ENCODE peak calls at places on chromosomes 13 and 19, in nine cellular contexts. M is HCT116, Z is keratinocyte, K is PC-3, D is IMR-90, U is fibroblast of lung, R is neural progenitor cell, E is DND-41, J is GM23338. Y is an unnamed sample. For H3K36me3, the result is how much of the 10 kb centered on the place peaks cover.

GRCh38 chr13:109790951-109791605 is 4.7 kb upstream of the IRS2 start:
- DNase-seq in Z (no peak), J (peak), D (peak), M (no peak), E (peak), R (peak), U (peak), K (peak), Y (peak)

GRCh38 chr19:5287066-5287465 is 53.5 kb downstream of the PTPRS start:
- DNase-seq in M (no peak), D (no peak), U (no peak), R (no peak), J (no peak), E (no peak), Z (no peak), K (peak), Y (no peak)

GRCh38 chr13:75482070-75482819 is at the start of gene TBC1D4:
- DNase-seq in D (peak), Z (no peak), K (peak), E (peak), R (peak), J (peak), M (peak), U (peak), Y (peak)

GRCh38 chr19:8262431-8262830 is 45.7 kb downstream of the CD320 start:
- DNase-seq in K (no peak), E (no peak), Z (no peak), U (no peak), J (no peak), D (no peak), M (no peak), R (no peak), Y (no peak)

GRCh38 chr19:29378126-29378525 is 147.7 kb upstream of the VSTM2B start:
- DNase-seq in J (no peak), U (no peak), K (no peak), R (no peak), D (no peak), E (no peak), Z (no peak), M (no peak), Y (no peak)

GRCh38 chr13:58852076-58852475 is 1220.5 kb downstream of the PCDH17 start:
- DNase-seq in Z (no peak), U (peak), D (no peak), J (no peak), R (no peak), E (no peak), M (no peak), K (peak), Y (no peak)

GRCh38 chr13:112642061-112642460 is 47.8 kb upstream of the ATP11A start:
- DNase-seq in K (no peak), M (no peak), D (no peak), J (no peak), E (no peak), U (no peak), R (no peak), Z (no peak), Y (no peak)

GRCh38 chr13:19324325-19324724 is 142.7 kb upstream of the TUBA3C start:
- DNase-seq in J (no peak), Z (no peak), U (no peak), M (no peak), K (no peak), E (no peak), D (no peak), R (no peak), Y (no peak)

GRCh38 chr19:4844348-4845179 is 13.1 kb upstream of the TICAM1 start:
- DNase-seq in J (no peak), E (no peak), K (no peak), U (no peak), M (no peak), D (peak), Z (no peak), R (no peak), Y (no peak)

GRCh38 chr19:5966215-5966614 is 11.7 kb downstream of the RANBP3 start:
- DNase-seq in R (no peak), D (peak), Z (no peak), J (no peak), E (no peak), M (no peak), U (peak), K (no peak), Y (no peak)

GRCh38 chr13:19601749-19602725 is 31.4 kb upstream of the MPHOSPH8 start:
- DNase-seq in R (peak), Z (no peak), U (peak), D (peak), J (peak), E (no peak), K (peak), M (no peak), Y (no peak)

GRCh38 chr19:31350693-31351211 is 1.5 kb upstream of the TSHZ3 start:
- DNase-seq in R (peak), D (peak), U (peak), E (peak), J (peak), Z (no peak), M (no peak), K (peak), Y (no peak)

GRCh38 chr13:113393226-113393571 is 29.3 kb upstream of the GRTP1 start:
- DNase-seq in J (no peak), U (no peak), M (no peak), E (no peak), K (no peak), D (no peak), R (no peak), Z (no peak), Y (peak)

GRCh38 chr13:60584976-60585375 is 188.0 kb downstream of the TDRD3 start:
- DNase-seq in R (peak), D (no peak), Z (no peak), E (no peak), M (no peak), K (no peak), J (peak), U (peak), Y (no peak)

GRCh38 chr19:588758-589692 is 656 bp upstream of the HCN2 start:
- DNase-seq in Z (no peak), R (peak), U (no peak), M (no peak), E (no peak), J (peak), K (no peak), D (no peak), Y (peak)

GRCh38 chr13:19767966-19768365 is 14.8 kb downstream of the PSPC1 start:
- DNase-seq in U (no peak), K (no peak), J (no peak), E (no peak), R (no peak), Z (no peak), M (no peak), D (no peak), Y (no peak)

GRCh38 chr13:26074706-26075105 is 22.9 kb upstream of the SHISA2 start:
- DNase-seq in K (peak), E (no peak), R (no peak), J (no peak), D (peak), Z (no peak), U (peak), M (no peak), Y (no peak)

GRCh38 chr13:75165543-75166230 is 316.3 kb downstream of the TBC1D4 start:
- DNase-seq in U (no peak), D (no peak), Z (no peak), M (no peak), K (no peak), E (no peak), J (no peak), R (no peak), Y (no peak)

GRCh38 chr19:47444388-47444821 is 25.1 kb upstream of the MEIS3 start:
- DNase-seq in M (no peak), Z (no peak), U (no peak), J (peak), D (no peak), R (peak), K (no peak), E (peak), Y (no peak)

DNA sequence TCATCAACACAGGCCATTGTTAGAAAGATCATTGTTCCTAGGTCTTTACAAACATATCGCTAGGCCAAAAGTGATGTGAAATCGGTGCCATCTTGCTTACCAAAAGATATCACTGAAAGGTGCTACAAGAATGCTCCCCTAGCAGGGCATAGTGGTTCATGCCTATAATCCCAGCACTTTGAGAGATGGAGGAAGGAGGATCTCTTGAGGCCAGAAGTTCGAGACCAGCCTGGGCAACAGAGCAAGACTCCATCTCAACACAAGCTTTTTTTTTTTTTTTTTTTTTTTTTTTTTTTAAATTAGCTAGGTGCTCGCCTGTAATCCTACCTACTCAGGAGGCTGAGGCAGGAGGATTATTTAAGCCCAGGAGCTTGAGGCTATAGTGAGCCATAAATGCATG is 92.1 kb downstream of the DACH1 start:
- DNase-seq in D (no peak), E (no peak), K (no peak), R (no peak), U (no peak), J (no peak), M (no peak), Z (no peak), Y (no peak)
- TF ChIP-seq CTCF in D (no peak), E (no peak), K (no peak), R (no peak), U (no peak), J (no peak), M (no peak), Z (no peak), Y (no peak)

GRCh38 chr19:35297922-35298321 is 6.0 kb downstream of the MAG start:
- DNase-seq in J (no peak), Z (no peak), D (no peak), R (no peak), K (no peak), E (no peak), M (no peak), U (no peak), Y (no peak)

GRCh38 chr19:35300340-35300649 is 8.3 kb downstream of the MAG start:
- DNase-seq in U (no peak), Z (no peak), D (no peak), K (no peak), E (no peak), J (no peak), R (no peak), M (no peak), Y (no peak)

GRCh38 chr19:35298561-35298972 is 6.6 kb downstream of the MAG start:
- DNase-seq in U (no peak), J (no peak), Z (no peak), K (no peak), D (no peak), M (no peak), R (no peak), E (no peak), Y (no peak)

GRCh38 chr19:35301961-35302360 is 10.0 kb downstream of the MAG start:
- DNase-seq in J (no peak), U (no peak), M (no peak), R (no peak), K (no peak), E (no peak), Z (no peak), D (no peak), Y (no peak)

DNA sequence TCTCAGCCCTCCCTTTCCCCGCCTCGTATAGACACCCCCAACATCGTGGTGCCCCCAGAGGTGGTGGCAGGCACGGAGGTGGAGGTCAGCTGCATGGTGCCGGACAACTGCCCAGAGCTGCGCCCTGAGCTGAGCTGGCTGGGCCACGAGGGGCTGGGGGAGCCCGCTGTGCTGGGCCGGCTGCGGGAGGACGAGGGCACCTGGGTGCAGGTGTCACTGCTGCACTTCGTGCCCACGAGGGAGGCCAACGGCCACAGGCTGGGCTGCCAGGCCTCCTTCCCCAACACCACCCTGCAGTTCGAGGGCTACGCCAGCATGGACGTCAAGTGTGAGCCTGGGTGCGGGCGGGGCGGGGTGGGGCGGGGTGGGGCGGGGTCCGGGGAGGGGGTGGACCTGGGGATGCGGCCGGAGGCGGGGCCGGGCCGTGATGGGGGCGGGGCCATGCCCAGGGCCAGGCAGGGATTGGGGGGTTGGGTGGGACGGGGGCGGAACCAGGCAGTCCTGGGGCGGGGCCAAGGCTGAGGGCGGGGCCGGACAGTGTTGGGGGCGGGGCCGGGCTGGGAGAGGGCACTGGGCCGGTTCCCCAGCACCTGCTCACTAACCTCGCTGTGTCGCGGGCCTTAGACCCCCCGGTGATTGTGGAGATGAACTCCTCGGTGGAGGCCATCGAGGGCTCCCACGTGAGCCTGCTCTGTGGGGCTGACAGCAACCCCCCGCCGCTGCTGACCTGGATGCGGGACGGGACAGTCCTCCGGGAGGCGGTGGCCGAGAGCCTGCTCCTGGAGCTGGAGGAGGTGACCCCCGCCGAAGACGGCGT is 7.8 kb downstream of the MAG start:
- DNase-seq in E (no peak), Z (no peak), D (no peak), J (peak), M (no peak), R (no peak), K (no peak), U (no peak), Y (peak)
- H3K4me2 ChIP-seq in E (no peak), Z (no peak), D (no peak), J (no peak), M (no peak), R (no peak), K (no peak), U (no peak), Y (peak)

GRCh38 chr13:94268661-94269060 is 210.8 kb downstream of the DCT start:
- DNase-seq in U (peak), D (peak), K (peak), E (no peak), Z (no peak), M (no peak), R (no peak), J (no peak), Y (no peak)
- H3K36me3 ChIP-seq in U (under half), D (under half), K (under half), E (under half), Z (under half), M (under half), R (under half), J (under half), Y (under half)

GRCh38 chr13:36817996-36818395 is 1.0 kb upstream of the RFXAP start:
- DNase-seq in Z (no peak), D (no peak), R (no peak), M (no peak), E (no peak), J (no peak), U (no peak), K (no peak), Y (peak)
- TF ChIP-seq CTCF in Z (no peak), D (no peak), R (no peak), M (no peak), E (no peak), J (peak), U (no peak), K (peak), Y (peak)

GRCh38 chr13:83452292-83452950 is 429.9 kb downstream of the SLITRK1 start:
- DNase-seq in E (no peak), R (no peak), K (no peak), M (no peak), J (no peak), U (no peak), D (no peak), Z (no peak), Y (no peak)

GRCh38 chr13:83450586-83450985 is 431.7 kb downstream of the SLITRK1 start:
- DNase-seq in M (no peak), Z (no peak), D (no peak), K (no peak), J (peak), R (peak), E (no peak), U (peak), Y (no peak)

GRCh38 chr13:83453723-83454122 is 428.6 kb downstream of the SLITRK1 start:
- DNase-seq in U (no peak), R (no peak), Z (no peak), D (no peak), E (no peak), J (no peak), M (no peak), K (no peak), Y (no peak)

GRCh38 chr13:83453300-83453699 is 429.0 kb downstream of the SLITRK1 start:
- DNase-seq in E (no peak), R (no peak), Z (no peak), M (no peak), J (no peak), D (no peak), U (no peak), K (no peak), Y (no peak)

DNA sequence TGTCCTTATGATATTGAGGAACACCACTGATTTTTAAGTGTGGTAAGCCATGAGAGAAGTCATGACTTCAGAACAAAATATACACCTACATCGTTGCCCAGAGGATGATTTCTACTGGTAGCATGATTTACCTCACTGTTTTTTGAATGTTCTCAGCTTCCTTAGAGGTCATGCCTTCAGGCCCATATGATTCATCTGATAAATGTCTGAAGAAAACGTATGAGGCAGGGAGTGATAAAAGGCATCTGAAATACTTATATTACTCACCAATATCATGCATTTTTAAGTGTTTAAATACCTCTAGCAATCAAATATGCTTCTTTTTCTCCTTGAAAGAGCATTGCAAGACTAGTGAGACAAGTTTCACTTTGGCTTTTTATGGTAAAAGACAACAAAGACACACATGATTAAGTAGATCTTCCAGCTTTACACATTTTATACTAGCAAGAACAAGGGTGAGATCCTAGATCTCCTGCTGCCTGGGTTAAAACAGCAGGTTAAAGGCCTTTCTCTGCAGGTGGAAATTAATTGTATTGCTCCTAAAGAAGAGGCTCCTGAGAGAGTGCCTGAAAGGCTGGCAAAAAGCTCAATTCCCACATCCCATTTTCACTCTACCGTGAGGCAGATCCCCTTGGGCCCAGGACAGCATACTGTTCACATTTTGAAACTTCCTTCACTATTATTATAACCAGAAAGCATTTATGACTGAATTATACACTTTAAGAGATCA is 432.4 kb downstream of the SLITRK1 start:
- DNase-seq in D (peak), R (peak), K (peak), Z (peak), U (peak), J (peak), E (no peak), M (no peak), Y (no peak)
- H3K4me2 ChIP-seq in D (peak), R (peak), K (peak), Z (peak), U (no peak), J (no peak), E (no peak), M (peak), Y (no peak)

GRCh38 chr13:24495151-24495729 is 17.3 kb downstream of the PARP4 start:
- DNase-seq in D (no peak), U (no peak), Z (no peak), J (no peak), M (no peak), R (no peak), K (peak), E (no peak), Y (no peak)

GRCh38 chr13:24497742-24498141 is 14.8 kb downstream of the PARP4 start:
- DNase-seq in M (no peak), Z (no peak), D (no peak), E (no peak), U (no peak), J (no peak), K (no peak), R (no peak), Y (no peak)

GRCh38 chr13:24493356-24493755 is 19.2 kb downstream of the PARP4 start:
- DNase-seq in J (no peak), Z (no peak), E (no peak), U (peak), K (no peak), R (no peak), D (no peak), M (no peak), Y (no peak)

GRCh38 chr13:24489721-24490120 is 22.9 kb downstream of the PARP4 start:
- DNase-seq in Z (no peak), M (no peak), R (no peak), K (no peak), D (no peak), E (no peak), J (no peak), U (no peak), Y (no peak)

DNA sequence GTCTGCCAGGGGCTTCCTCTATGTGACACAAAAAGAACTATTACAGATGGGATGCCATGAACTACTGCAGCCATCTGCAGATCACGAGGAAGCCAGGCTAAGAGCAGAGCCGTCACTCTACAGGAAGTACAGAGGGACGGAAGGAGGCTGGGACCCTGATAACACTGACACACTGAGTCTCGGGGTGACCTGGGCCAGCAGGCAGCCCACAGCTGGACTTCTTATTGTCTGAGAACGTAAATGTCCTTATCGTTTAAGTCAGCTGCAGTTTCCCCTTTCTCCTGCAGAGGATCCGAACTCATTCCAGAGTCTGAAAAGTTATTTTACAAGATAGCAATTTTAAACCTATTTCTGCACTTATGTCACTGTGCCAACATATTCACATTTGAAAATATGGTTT is 20.7 kb downstream of the PARP4 start:
- DNase-seq in E (no peak), D (no peak), U (no peak), Z (no peak), K (no peak), J (no peak), R (no peak), M (no peak), Y (no peak)
- H3K36me3 ChIP-seq in E (half or more), D (half or more), U (under half), Z (under half), K (half or more), J (under half), R (under half), M (half or more), Y (half or more)

DNA sequence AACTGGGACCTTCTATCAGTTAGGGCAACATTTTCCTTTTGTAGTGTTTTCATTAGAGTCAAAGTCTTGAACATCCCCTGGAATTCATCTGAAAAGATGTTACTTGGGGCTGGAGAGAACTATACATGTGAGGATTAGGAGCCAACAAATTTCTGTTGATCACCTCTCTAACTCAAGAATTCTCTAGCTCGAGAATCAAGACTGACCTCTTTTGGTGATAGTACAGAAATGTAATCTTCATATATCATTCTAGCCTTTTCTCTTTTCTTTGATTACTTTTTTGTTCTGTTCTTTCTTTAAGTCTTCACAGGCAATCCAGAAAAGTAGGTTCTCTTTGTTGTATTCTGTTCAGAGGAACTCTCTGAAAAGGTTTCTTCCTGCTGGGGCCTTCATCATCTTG is 26.4 kb downstream of the ELF1 start:
- DNase-seq in Z (no peak), E (no peak), R (no peak), U (no peak), J (no peak), K (peak), D (no peak), M (no peak), Y (no peak)
- TF ChIP-seq CTCF in Z (no peak), E (peak), R (no peak), U (no peak), J (peak), K (peak), D (no peak), M (no peak), Y (peak)